ENCODE peak calls at places on chromosomes 6 and 20, in seven cellular contexts. X is HCT116, F is ovary, W is prostate gland, N is H1, R is upper lobe of left lung, D is transverse colon. G is an unnamed sample.

GRCh38 chr6:2917801-2918495 is 14.8 kb upstream of the SERPINB9 start:
- DNase-seq in X (no peak), F (no peak), W (no peak), N (no peak), R (no peak), D (no peak), G (no peak)

GRCh38 chr6:86871681-86872080 is 65.6 kb upstream of the HTR1E start:
- DNase-seq in X (no peak), F (no peak), W (no peak), N (no peak), R (no peak), D (no peak), G (no peak)

GRCh38 chr20:44083220-44083933 is 103.6 kb downstream of the JPH2 start:
- DNase-seq in X (peak; percentile 29), F (no peak), W (peak; percentile 39), N (no peak), R (no peak), D (no peak), G (no peak)

GRCh38 chr6:22240025-22240424 is 56.8 kb downstream of the PRL start:
- DNase-seq in X (no peak), F (no peak), W (no peak), N (no peak), R (no peak), D (no peak), G (no peak)

GRCh38 chr6:75317503-75318206 is 33.1 kb upstream of the TMEM30A start:
- DNase-seq in X (no peak), F (no peak), W (no peak), N (no peak), R (no peak), D (no peak), G (no peak)

GRCh38 chr20:31587545-31588389 is 17.3 kb upstream of the ID1 start:
- DNase-seq in X (no peak), F (no peak), W (no peak), N (no peak), R (peak; percentile 61), D (peak; percentile 69), G (no peak)

GRCh38 chr6:38262041-38262440 is 377.7 kb downstream of the BTBD9 start:
- DNase-seq in X (no peak), F (no peak), W (no peak), N (peak; percentile 25), R (no peak), D (no peak), G (no peak)

GRCh38 chr6:167532410-167533294 is 207.8 kb downstream of the TTLL2 start:
- DNase-seq in X (no peak), F (no peak), W (no peak), N (no peak), R (no peak), D (no peak), G (no peak)

GRCh38 chr6:132730560-132730959 is 16.7 kb upstream of the VNN1 start:
- DNase-seq in X (no peak), F (no peak), W (no peak), N (no peak), R (no peak), D (no peak), G (no peak)

GRCh38 chr6:24876496-24877465 is 59.0 kb downstream of the RIPOR2 start:
- DNase-seq in X (no peak), F (no peak), W (no peak), N (peak; percentile 66), R (no peak), D (no peak), G (no peak)

GRCh38 chr6:136761227-136761922 is 30.9 kb downstream of the MAP3K5 start:
- DNase-seq in X (no peak), F (peak; percentile 49), W (peak; percentile 82), N (no peak), R (peak; percentile 35), D (no peak), G (no peak)

GRCh38 chr6:81802356-81802755 is 49.9 kb upstream of the TENT5A start:
- DNase-seq in X (no peak), F (no peak), W (no peak), N (no peak), R (no peak), D (no peak), G (no peak)

GRCh38 chr20:49619113-49620048 is 51.4 kb upstream of the PTGIS start:
- DNase-seq in X (no peak), F (no peak), W (no peak), N (no peak), R (no peak), D (no peak), G (no peak)

GRCh38 chr20:35700625-35701148 is 1.5 kb downstream of the ROMO1 start:
- DNase-seq in X (no peak), F (no peak), W (no peak), N (no peak), R (no peak), D (no peak), G (no peak)

GRCh38 chr20:50193169-50193850 is 2.7 kb downstream of the CEBPB start:
- DNase-seq in X (no peak), F (peak; percentile 49), W (no peak), N (no peak), R (no peak), D (no peak), G (no peak)

GRCh38 chr6:29705389-29706231 is 17.6 kb upstream of the HLA-F start:
- DNase-seq in X (peak; percentile 48), F (no peak), W (no peak), N (no peak), R (no peak), D (no peak), G (no peak)

GRCh38 chr6:145406733-145407256 is 328.5 kb downstream of the EPM2A start:
- DNase-seq in X (no peak), F (no peak), W (no peak), N (no peak), R (no peak), D (no peak), G (no peak)

GRCh38 chr6:15023448-15023847 is 222.4 kb upstream of the JARID2 start:
- DNase-seq in X (no peak), F (no peak), W (no peak), N (no peak), R (no peak), D (no peak), G (no peak)

GRCh38 chr20:25294459-25295385 is 46.8 kb downstream of the PYGB start:
- DNase-seq in X (peak; percentile 35), F (peak; percentile 62), W (no peak), N (peak; percentile 47), R (no peak), D (peak; percentile 52), G (no peak)

GRCh38 chr20:47681977-47682812 is 103.1 kb downstream of the SULF2 start:
- DNase-seq in X (no peak), F (peak; percentile 85), W (no peak), N (no peak), R (peak; percentile 45), D (no peak), G (no peak)

GRCh38 chr6:68741501-68742343 is 106.6 kb downstream of the ADGRB3 start:
- DNase-seq in X (no peak), F (no peak), W (no peak), N (no peak), R (no peak), D (no peak), G (no peak)

GRCh38 chr6:78909391-78909790 is 42.0 kb downstream of the IRAK1BP1 start:
- DNase-seq in X (no peak), F (no peak), W (no peak), N (no peak), R (no peak), D (no peak), G (no peak)

GRCh38 chr6:131765853-131766135 is 42.0 kb upstream of the ENPP1 start:
- DNase-seq in X (no peak), F (no peak), W (no peak), N (no peak), R (no peak), D (no peak), G (no peak)

GRCh38 chr20:29740601-29740950 is 1516.9 kb upstream of the DEFB115 start:
- DNase-seq in X (no peak), F (no peak), W (no peak), N (no peak), R (no peak), D (no peak), G (no peak)

GRCh38 chr20:59692139-59692538 is 87.8 kb downstream of the PHACTR3 start:
- DNase-seq in X (no peak), F (no peak), W (no peak), N (no peak), R (no peak), D (no peak), G (no peak)

DNA sequence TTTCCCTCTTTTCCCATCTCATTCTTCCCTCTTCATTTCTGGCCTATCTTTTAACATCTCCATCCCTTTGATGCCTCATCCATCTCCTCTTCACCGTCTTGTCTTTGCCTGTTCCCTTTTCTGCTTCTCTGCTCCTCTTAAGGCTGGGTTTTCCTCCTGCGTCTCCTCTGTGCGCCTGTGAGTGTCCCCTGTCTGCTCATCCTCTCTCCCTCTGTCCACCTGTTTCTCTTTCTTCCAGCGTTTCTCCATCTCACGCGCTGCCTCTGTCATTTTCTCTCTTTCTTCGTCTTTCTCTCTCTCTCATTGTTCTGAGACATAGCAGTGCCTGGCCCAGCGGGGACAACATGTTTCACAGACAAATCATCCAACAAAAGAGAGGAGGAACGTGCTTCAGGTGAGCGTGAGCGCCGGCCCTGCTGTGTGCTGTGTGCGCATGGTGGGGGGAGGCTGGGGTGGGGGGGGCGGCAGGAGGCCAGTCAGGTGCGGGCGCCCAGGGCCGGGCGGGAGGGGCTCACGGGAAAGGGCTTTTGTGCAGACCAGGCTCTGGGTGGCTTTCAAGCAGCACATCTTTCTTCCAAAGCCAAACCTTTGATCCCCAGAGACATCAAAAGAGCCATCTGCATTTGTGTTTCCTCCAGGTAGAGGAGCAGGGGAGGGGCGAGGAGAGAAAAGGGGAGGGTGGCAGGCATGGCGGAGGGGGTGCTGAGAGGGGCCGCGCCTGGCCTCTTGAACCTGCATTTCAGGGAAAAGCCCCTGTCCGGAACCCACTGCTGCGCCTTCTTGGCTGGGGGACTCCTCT is 121.3 kb downstream of the VEGFA start:
- DNase-seq in X (no peak), F (no peak), W (no peak), N (no peak), R (no peak), D (no peak), G (no peak)
- TF ChIP-seq POLR2A in X (no peak), F (no peak), W (no peak), N (no peak), R (no peak), D (no peak), G (no peak)

GRCh38 chr6:35428421-35429149 is 23.6 kb upstream of the FANCE start:
- DNase-seq in X (no peak), F (no peak), W (no peak), N (no peak), R (no peak), D (no peak), G (no peak)
- H3K4me3 ChIP-seq in X (no peak overlapping the region), F (no peak overlapping the region), W (no peak overlapping the region), N (no peak overlapping the region), R (no peak overlapping the region), D (no peak overlapping the region), G (no peak overlapping the region)

DNA sequence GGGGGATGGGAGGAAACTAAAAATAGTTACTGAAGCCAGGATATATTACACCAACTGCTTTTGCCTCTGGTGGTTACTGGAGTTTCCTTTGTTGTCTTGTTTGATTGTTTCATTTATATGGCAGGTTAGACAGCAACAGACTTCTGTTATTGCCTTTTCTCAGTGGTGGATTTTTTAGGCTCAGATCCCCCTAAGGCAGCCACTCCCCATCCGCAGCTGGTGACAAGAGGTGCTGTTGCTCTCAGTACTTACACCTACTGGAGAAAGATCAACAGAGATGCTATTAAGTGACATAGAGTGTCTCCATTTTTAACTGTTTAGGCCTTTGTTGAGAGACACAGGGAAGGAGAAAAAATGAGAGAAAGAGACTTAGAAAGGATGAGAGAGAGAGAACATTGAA is 552.1 kb downstream of the PKHD1 start:
- DNase-seq in X (no peak), F (no peak), W (no peak), N (no peak), R (no peak), D (no peak), G (no peak)
- TF ChIP-seq CTCF in X (no peak), F (no peak), W (no peak), N (no peak), R (no peak), D (no peak), G (no peak)

GRCh38 chr6:44257753-44258324 is 511 bp upstream of the SLC35B2 start:
- DNase-seq in X (no peak), F (no peak), W (no peak), N (no peak), R (no peak), D (no peak), G (no peak)
- TF ChIP-seq POLR2A in X (no peak), F (no peak), W (no peak), N (no peak), R (no peak), D (peak; percentile 7), G (no peak)